ENCODE peak calls at places on chromosome 15, in six cellular contexts. X, L, H, K, N and R are unnamed samples.

GRCh38 chr15:43403616-43404015 is 32.7 kb downstream of the TUBGCP4 start:
- DNase-seq in X (no peak), L (no peak), H (no peak), K (no peak), N (no peak), R (no peak)

GRCh38 chr15:65558997-65559760 is 28.9 kb downstream of the HACD3 start:
- DNase-seq in X (no peak), L (no peak), H (no peak), K (no peak), N (no peak), R (no peak)

GRCh38 chr15:30001592-30001991 is 81.2 kb upstream of the GOLGA8J start:
- DNase-seq in X (no peak), L (peak; percentile 96), H (no peak), K (no peak), N (no peak), R (no peak)

GRCh38 chr15:66723826-66724731 is 22.0 kb downstream of the SMAD6 start:
- DNase-seq in X (no peak), L (no peak), H (no peak), K (no peak), N (peak; percentile 40), R (peak; percentile 85)

GRCh38 chr15:40246496-40247275 is 7.8 kb downstream of the PAK6 start:
- DNase-seq in X (no peak), L (no peak), H (peak; percentile 6), K (no peak), N (no peak), R (no peak)

GRCh38 chr15:83379574-83379973 is 67.6 kb upstream of the SH3GL3 start:
- DNase-seq in X (peak; percentile 53), L (no peak), H (no peak), K (no peak), N (peak; percentile 89), R (peak; percentile 38)

GRCh38 chr15:40088929-40089755 is 19.5 kb downstream of the BMF start:
- DNase-seq in X (no peak), L (no peak), H (no peak), K (no peak), N (no peak), R (peak; percentile 88)

GRCh38 chr15:64961013-64961412 is 28.7 kb downstream of the SPG21 start:
- DNase-seq in X (no peak), L (no peak), H (no peak), K (no peak), N (no peak), R (no peak)

GRCh38 chr15:80250614-80251504 is 1.2 kb downstream of the CTXND1 start:
- DNase-seq in X (no peak), L (no peak), H (no peak), K (no peak), N (no peak), R (no peak)

GRCh38 chr15:66404532-66404931 is 17.8 kb downstream of the MAP2K1 start:
- DNase-seq in X (no peak), L (no peak), H (peak; percentile 53), K (no peak), N (no peak), R (no peak)

GRCh38 chr15:60407406-60407805 is 9.6 kb upstream of the ANXA2 start:
- DNase-seq in X (no peak), L (no peak), H (no peak), K (no peak), N (peak; percentile 80), R (peak; percentile 67)

GRCh38 chr15:52150878-52151277 is 38.3 kb upstream of the BCL2L10 start:
- DNase-seq in X (no peak), L (no peak), H (no peak), K (no peak), N (no peak), R (no peak)

GRCh38 chr15:75063338-75063737 is 39.9 kb downstream of the PPCDC start:
- DNase-seq in X (no peak), L (no peak), H (no peak), K (no peak), N (peak; percentile 15), R (peak; percentile 96)

GRCh38 chr15:64070965-64071851 is 22.4 kb downstream of the CIAO2A start:
- DNase-seq in X (peak; percentile 51), L (no peak), H (peak; percentile 69), K (no peak), N (peak; percentile 82), R (peak; percentile 86)

GRCh38 chr15:71278989-71279756 is 163.9 kb downstream of the THSD4 start:
- DNase-seq in X (peak; percentile 84), L (no peak), H (peak; percentile 68), K (no peak), N (peak; percentile 69), R (peak; percentile 94)

GRCh38 chr15:45630958-45631691 is 3.7 kb upstream of the SQOR start:
- DNase-seq in X (peak; percentile 88), L (no peak), H (no peak), K (no peak), N (peak; percentile 86), R (peak; percentile 74)

GRCh38 chr15:65077981-65078352 is 1.4 kb downstream of the KBTBD13 start:
- DNase-seq in X (no peak), L (no peak), H (peak; percentile 74), K (peak; percentile 73), N (no peak), R (peak; percentile 72)

GRCh38 chr15:77487479-77487861 is 66.8 kb downstream of the HMG20A start:
- DNase-seq in X (no peak), L (no peak), H (no peak), K (no peak), N (no peak), R (no peak)

GRCh38 chr15:39587910-39588530 is 7.1 kb downstream of the THBS1 start:
- DNase-seq in X (no peak), L (no peak), H (no peak), K (no peak), N (no peak), R (peak; percentile 45)

GRCh38 chr15:60520825-60521368 is 42.0 kb upstream of the ICE2 start:
- DNase-seq in X (peak; percentile 32), L (no peak), H (peak; percentile 70), K (peak; percentile 82), N (peak; percentile 61), R (peak; percentile 74)

GRCh38 chr15:74428442-74428787 is 5.3 kb downstream of the SEMA7A start:
- DNase-seq in X (no peak), L (no peak), H (no peak), K (no peak), N (no peak), R (no peak)

GRCh38 chr15:66842710-66843441 is 140.8 kb downstream of the SMAD6 start:
- DNase-seq in X (no peak), L (peak; percentile 13), H (peak; percentile 86), K (peak; percentile 50), N (peak; percentile 26), R (peak; percentile 79)